ENCODE peak calls at places on chromosomes 4 and X, in five cellular contexts. One of them, this sample, is unnamed.

GRCh38 chr4:118389731-118390520 is 37.1 kb upstream of the PRSS12 start:
- DNase-seq in stimulated activated CD4-positive, alpha-beta T cell treated with anti-CD3 and anti-CD28 coated beads, Interleukin-12 subunit alpha, Interleukin-12 subunit beta, amount 100 ng/mL, for 4 hours: no peak
- DNase-seq in SW480: no peak
- DNase-seq in iPS DF 19.7: no peak
- DNase-seq in AML-193: no peak
- DNase-seq in this sample: no peak

GRCh38 chrX:50697691-50698090 is 116.3 kb downstream of the SHROOM4 start:
- DNase-seq in stimulated activated CD4-positive, alpha-beta T cell treated with anti-CD3 and anti-CD28 coated beads, Interleukin-12 subunit alpha, Interleukin-12 subunit beta, amount 100 ng/mL, for 4 hours: no peak
- DNase-seq in SW480: peak
- DNase-seq in iPS DF 19.7: no peak
- DNase-seq in AML-193: no peak
- DNase-seq in this sample: no peak

GRCh38 chr4:103996637-103997036 is 276.9 kb upstream of the TACR3 start:
- DNase-seq in stimulated activated CD4-positive, alpha-beta T cell treated with anti-CD3 and anti-CD28 coated beads, Interleukin-12 subunit alpha, Interleukin-12 subunit beta, amount 100 ng/mL, for 4 hours: no peak
- DNase-seq in SW480: peak
- DNase-seq in iPS DF 19.7: peak
- DNase-seq in AML-193: no peak
- DNase-seq in this sample: no peak

GRCh38 chr4:4859010-4859798 is at the start of gene MSX1:
- DNase-seq in stimulated activated CD4-positive, alpha-beta T cell treated with anti-CD3 and anti-CD28 coated beads, Interleukin-12 subunit alpha, Interleukin-12 subunit beta, amount 100 ng/mL, for 4 hours: peak
- DNase-seq in SW480: peak
- DNase-seq in iPS DF 19.7: peak
- DNase-seq in AML-193: peak
- DNase-seq in this sample: no peak

GRCh38 chrX:16643160-16643559 is 6.8 kb upstream of the S100G start:
- DNase-seq in stimulated activated CD4-positive, alpha-beta T cell treated with anti-CD3 and anti-CD28 coated beads, Interleukin-12 subunit alpha, Interleukin-12 subunit beta, amount 100 ng/mL, for 4 hours: no peak
- DNase-seq in SW480: peak
- DNase-seq in iPS DF 19.7: no peak
- DNase-seq in AML-193: no peak
- DNase-seq in this sample: no peak

GRCh38 chrX:110157444-110157843 is 154.5 kb downstream of the TMEM164 start:
- DNase-seq in stimulated activated CD4-positive, alpha-beta T cell treated with anti-CD3 and anti-CD28 coated beads, Interleukin-12 subunit alpha, Interleukin-12 subunit beta, amount 100 ng/mL, for 4 hours: no peak
- DNase-seq in SW480: no peak
- DNase-seq in iPS DF 19.7: no peak
- DNase-seq in AML-193: no peak
- DNase-seq in this sample: no peak

GRCh38 chrX:39258331-39258730 is 457.1 kb downstream of the MID1IP1 start:
- DNase-seq in stimulated activated CD4-positive, alpha-beta T cell treated with anti-CD3 and anti-CD28 coated beads, Interleukin-12 subunit alpha, Interleukin-12 subunit beta, amount 100 ng/mL, for 4 hours: no peak
- DNase-seq in SW480: peak
- DNase-seq in iPS DF 19.7: no peak
- DNase-seq in AML-193: no peak
- DNase-seq in this sample: no peak

GRCh38 chrX:122641826-122642225 is 542.3 kb upstream of the GRIA3 start:
- DNase-seq in stimulated activated CD4-positive, alpha-beta T cell treated with anti-CD3 and anti-CD28 coated beads, Interleukin-12 subunit alpha, Interleukin-12 subunit beta, amount 100 ng/mL, for 4 hours: no peak
- DNase-seq in SW480: no peak
- DNase-seq in iPS DF 19.7: no peak
- DNase-seq in AML-193: no peak
- DNase-seq in this sample: no peak

GRCh38 chr4:186039697-186040096 is 29.3 kb upstream of the TLR3 start:
- DNase-seq in stimulated activated CD4-positive, alpha-beta T cell treated with anti-CD3 and anti-CD28 coated beads, Interleukin-12 subunit alpha, Interleukin-12 subunit beta, amount 100 ng/mL, for 4 hours: no peak
- DNase-seq in SW480: no peak
- DNase-seq in iPS DF 19.7: no peak
- DNase-seq in AML-193: no peak
- DNase-seq in this sample: no peak

GRCh38 chr4:112410364-112410763 is 105.6 kb downstream of the NEUROG2 start:
- DNase-seq in stimulated activated CD4-positive, alpha-beta T cell treated with anti-CD3 and anti-CD28 coated beads, Interleukin-12 subunit alpha, Interleukin-12 subunit beta, amount 100 ng/mL, for 4 hours: no peak
- DNase-seq in SW480: no peak
- DNase-seq in iPS DF 19.7: no peak
- DNase-seq in AML-193: no peak
- DNase-seq in this sample: no peak

GRCh38 chr4:40778090-40778489 is 28.3 kb downstream of the NSUN7 start:
- DNase-seq in stimulated activated CD4-positive, alpha-beta T cell treated with anti-CD3 and anti-CD28 coated beads, Interleukin-12 subunit alpha, Interleukin-12 subunit beta, amount 100 ng/mL, for 4 hours: no peak
- DNase-seq in SW480: no peak
- DNase-seq in iPS DF 19.7: no peak
- DNase-seq in AML-193: no peak
- DNase-seq in this sample: no peak

GRCh38 chrX:142251202-142251601 is 46.1 kb upstream of the MAGEC2 start:
- DNase-seq in stimulated activated CD4-positive, alpha-beta T cell treated with anti-CD3 and anti-CD28 coated beads, Interleukin-12 subunit alpha, Interleukin-12 subunit beta, amount 100 ng/mL, for 4 hours: no peak
- DNase-seq in SW480: no peak
- DNase-seq in iPS DF 19.7: no peak
- DNase-seq in AML-193: no peak
- DNase-seq in this sample: no peak

GRCh38 chrX:139930923-139931645 is 1.8 kb downstream of the ATP11C start:
- DNase-seq in stimulated activated CD4-positive, alpha-beta T cell treated with anti-CD3 and anti-CD28 coated beads, Interleukin-12 subunit alpha, Interleukin-12 subunit beta, amount 100 ng/mL, for 4 hours: peak
- DNase-seq in SW480: peak
- DNase-seq in iPS DF 19.7: no peak
- DNase-seq in AML-193: peak
- DNase-seq in this sample: peak

GRCh38 chr4:139035650-139036049 is 20.1 kb downstream of the NOCT start:
- DNase-seq in stimulated activated CD4-positive, alpha-beta T cell treated with anti-CD3 and anti-CD28 coated beads, Interleukin-12 subunit alpha, Interleukin-12 subunit beta, amount 100 ng/mL, for 4 hours: no peak
- DNase-seq in SW480: no peak
- DNase-seq in iPS DF 19.7: no peak
- DNase-seq in AML-193: no peak
- DNase-seq in this sample: no peak

GRCh38 chr4:173171098-173171497 is 2.5 kb downstream of the GALNT7 start:
- DNase-seq in stimulated activated CD4-positive, alpha-beta T cell treated with anti-CD3 and anti-CD28 coated beads, Interleukin-12 subunit alpha, Interleukin-12 subunit beta, amount 100 ng/mL, for 4 hours: no peak
- DNase-seq in SW480: peak
- DNase-seq in iPS DF 19.7: no peak
- DNase-seq in AML-193: peak
- DNase-seq in this sample: no peak

GRCh38 chr4:65046496-65047101 is 623.7 kb downstream of the EPHA5 start:
- DNase-seq in stimulated activated CD4-positive, alpha-beta T cell treated with anti-CD3 and anti-CD28 coated beads, Interleukin-12 subunit alpha, Interleukin-12 subunit beta, amount 100 ng/mL, for 4 hours: no peak
- DNase-seq in SW480: no peak
- DNase-seq in iPS DF 19.7: no peak
- DNase-seq in AML-193: no peak
- DNase-seq in this sample: no peak

GRCh38 chr4:6951880-6952381 is 42.3 kb downstream of the TBC1D14 start:
- DNase-seq in stimulated activated CD4-positive, alpha-beta T cell treated with anti-CD3 and anti-CD28 coated beads, Interleukin-12 subunit alpha, Interleukin-12 subunit beta, amount 100 ng/mL, for 4 hours: no peak
- DNase-seq in SW480: no peak
- DNase-seq in iPS DF 19.7: no peak
- DNase-seq in AML-193: no peak
- DNase-seq in this sample: no peak

GRCh38 chr4:27986476-27986875 is 1125.8 kb downstream of the STIM2 start:
- DNase-seq in stimulated activated CD4-positive, alpha-beta T cell treated with anti-CD3 and anti-CD28 coated beads, Interleukin-12 subunit alpha, Interleukin-12 subunit beta, amount 100 ng/mL, for 4 hours: no peak
- DNase-seq in SW480: peak
- DNase-seq in iPS DF 19.7: no peak
- DNase-seq in AML-193: no peak
- DNase-seq in this sample: no peak

GRCh38 chrX:23883737-23884354 is 23.9 kb downstream of the APOO start:
- DNase-seq in stimulated activated CD4-positive, alpha-beta T cell treated with anti-CD3 and anti-CD28 coated beads, Interleukin-12 subunit alpha, Interleukin-12 subunit beta, amount 100 ng/mL, for 4 hours: no peak
- DNase-seq in SW480: peak
- DNase-seq in iPS DF 19.7: no peak
- DNase-seq in AML-193: no peak
- DNase-seq in this sample: peak

GRCh38 chr4:86498560-86499166 is 95.5 kb upstream of the PTPN13 start:
- DNase-seq in stimulated activated CD4-positive, alpha-beta T cell treated with anti-CD3 and anti-CD28 coated beads, Interleukin-12 subunit alpha, Interleukin-12 subunit beta, amount 100 ng/mL, for 4 hours: no peak
- DNase-seq in SW480: peak
- DNase-seq in iPS DF 19.7: no peak
- DNase-seq in AML-193: peak
- DNase-seq in this sample: no peak

GRCh38 chrX:50700921-50701320 is 113.1 kb downstream of the SHROOM4 start:
- DNase-seq in stimulated activated CD4-positive, alpha-beta T cell treated with anti-CD3 and anti-CD28 coated beads, Interleukin-12 subunit alpha, Interleukin-12 subunit beta, amount 100 ng/mL, for 4 hours: no peak
- DNase-seq in SW480: no peak
- DNase-seq in iPS DF 19.7: no peak
- DNase-seq in AML-193: no peak
- DNase-seq in this sample: no peak

GRCh38 chr4:15144249-15144966 is 142.1 kb downstream of the CPEB2 start:
- DNase-seq in stimulated activated CD4-positive, alpha-beta T cell treated with anti-CD3 and anti-CD28 coated beads, Interleukin-12 subunit alpha, Interleukin-12 subunit beta, amount 100 ng/mL, for 4 hours: no peak
- DNase-seq in SW480: no peak
- DNase-seq in iPS DF 19.7: no peak
- DNase-seq in AML-193: no peak
- DNase-seq in this sample: no peak

GRCh38 chr4:184369871-184370270 is 104.5 kb downstream of the IRF2 start:
- DNase-seq in stimulated activated CD4-positive, alpha-beta T cell treated with anti-CD3 and anti-CD28 coated beads, Interleukin-12 subunit alpha, Interleukin-12 subunit beta, amount 100 ng/mL, for 4 hours: no peak
- DNase-seq in SW480: no peak
- DNase-seq in iPS DF 19.7: no peak
- DNase-seq in AML-193: no peak
- DNase-seq in this sample: no peak

GRCh38 chr4:30743897-30744296 is 23.7 kb downstream of the PCDH7 start:
- DNase-seq in stimulated activated CD4-positive, alpha-beta T cell treated with anti-CD3 and anti-CD28 coated beads, Interleukin-12 subunit alpha, Interleukin-12 subunit beta, amount 100 ng/mL, for 4 hours: no peak
- DNase-seq in SW480: no peak
- DNase-seq in iPS DF 19.7: no peak
- DNase-seq in AML-193: no peak
- DNase-seq in this sample: no peak

GRCh38 chrX:56947695-56948094 is 47.6 kb downstream of the SPIN3 start:
- DNase-seq in stimulated activated CD4-positive, alpha-beta T cell treated with anti-CD3 and anti-CD28 coated beads, Interleukin-12 subunit alpha, Interleukin-12 subunit beta, amount 100 ng/mL, for 4 hours: no peak
- DNase-seq in SW480: no peak
- DNase-seq in iPS DF 19.7: no peak
- DNase-seq in AML-193: no peak
- DNase-seq in this sample: no peak

This sample was measured in activated CD8-positive, alpha-beta memory T cell treated with anti-CD3 and anti-CD28 coated beads for 24 hours.